ENCODE peak calls at places on chromosomes 1 and 21, in five cellular contexts. D, F, N, J and X are unnamed samples.

GRCh38 chr1:59866459-59866858 is 51.7 kb downstream of the HOOK1 start:
- DNase-seq in D (no peak), F (no peak), N (no peak), J (no peak), X (no peak)

GRCh38 chr21:18289876-18290275 is 45.2 kb downstream of the CHODL start:
- DNase-seq in D (no peak), F (no peak), N (no peak), J (no peak), X (no peak)

GRCh38 chr21:28229811-28230210 is 762.9 kb downstream of the LTN1 start:
- DNase-seq in D (no peak), F (no peak), N (no peak), J (no peak), X (no peak)

GRCh38 chr1:236522937-236523703 is 662 bp upstream of the LGALS8 start:
- DNase-seq in D (peak), F (no peak), N (no peak), J (peak), X (no peak)

GRCh38 chr1:111442457-111442856 is 6.6 kb downstream of the WDR77 start:
- DNase-seq in D (no peak), F (no peak), N (no peak), J (no peak), X (no peak)

GRCh38 chr21:26939532-26940181 is 27.2 kb downstream of the ADAMTS5 start:
- DNase-seq in D (peak), F (no peak), N (no peak), J (no peak), X (no peak)

GRCh38 chr1:108049083-108049819 is 84.3 kb upstream of the VAV3 start:
- DNase-seq in D (peak), F (no peak), N (no peak), J (no peak), X (peak)

GRCh38 chr1:117709398-117709797 is 103.5 kb downstream of the TENT5C start:
- DNase-seq in D (no peak), F (no peak), N (no peak), J (no peak), X (no peak)

GRCh38 chr1:21189906-21190500 is 13.3 kb upstream of the EIF4G3 start:
- DNase-seq in D (no peak), F (no peak), N (no peak), J (no peak), X (no peak)

GRCh38 chr1:19254416-19254815 is 2.8 kb downstream of the MRTO4 start:
- DNase-seq in D (no peak), F (no peak), N (no peak), J (no peak), X (no peak)

GRCh38 chr21:28884481-28884880 is 108.2 kb downstream of the LTN1 start:
- DNase-seq in D (no peak), F (no peak), N (no peak), J (no peak), X (no peak)

GRCh38 chr1:184395370-184395769 is 8.5 kb downstream of the C1orf21 start:
- DNase-seq in D (no peak), F (no peak), N (no peak), J (no peak), X (no peak)

GRCh38 chr1:243957141-243957540 is 93.9 kb upstream of the ZBTB18 start:
- DNase-seq in D (no peak), F (no peak), N (no peak), J (no peak), X (no peak)

GRCh38 chr1:222182641-222183040 is 365.3 kb downstream of the HHIPL2 start:
- DNase-seq in D (no peak), F (no peak), N (no peak), J (no peak), X (no peak)

GRCh38 chr1:9313576-9313975 is 20.9 kb downstream of the SPSB1 start:
- DNase-seq in D (no peak), F (no peak), N (no peak), J (no peak), X (no peak)

GRCh38 chr1:235038701-235039100 is 89.9 kb downstream of the TOMM20 start:
- DNase-seq in D (no peak), F (no peak), N (no peak), J (no peak), X (no peak)

GRCh38 chr1:211352985-211353515 is 26.4 kb downstream of the TRAF5 start:
- DNase-seq in D (no peak), F (no peak), N (peak), J (peak), X (no peak)

GRCh38 chr1:211349730-211350129 is 23.1 kb downstream of the TRAF5 start:
- DNase-seq in D (no peak), F (no peak), N (no peak), J (no peak), X (no peak)

GRCh38 chr1:211355873-211356272 is 29.2 kb downstream of the TRAF5 start:
- DNase-seq in D (no peak), F (no peak), N (no peak), J (no peak), X (no peak)

GRCh38 chr1:211353562-211354212 is 27.1 kb downstream of the TRAF5 start:
- DNase-seq in D (no peak), F (no peak), N (no peak), J (no peak), X (no peak)

DNA sequence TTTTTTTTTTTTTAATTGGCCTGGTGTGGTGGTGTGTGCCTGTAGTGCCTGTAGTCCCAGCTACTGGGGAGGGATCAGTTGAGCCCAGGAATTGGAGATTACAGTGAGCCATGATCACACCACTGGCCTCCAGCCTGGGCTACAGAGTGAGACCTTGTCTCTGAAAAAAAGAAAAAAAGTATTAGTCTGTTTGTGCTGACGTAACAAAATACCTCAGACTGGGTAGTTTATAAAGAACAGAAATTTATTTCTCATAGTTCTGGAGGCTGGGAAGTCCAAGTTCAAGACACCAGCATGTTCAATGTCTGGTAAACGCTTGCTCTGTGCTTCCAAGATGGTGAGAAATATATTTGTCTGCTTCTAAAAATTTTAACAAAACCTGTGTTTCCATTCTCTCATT is 25.8 kb downstream of the TRAF5 start:
- DNase-seq in D (no peak), F (no peak), N (no peak), J (no peak), X (no peak)
- H3K27ac ChIP-seq in D (no peak), F (no peak), N (no peak), J (no peak), X (no peak)

GRCh38 chr1:167631987-167632680 is 2.1 kb downstream of the RCSD1 start:
- DNase-seq in D (no peak), F (no peak), N (peak), J (no peak), X (no peak)

GRCh38 chr1:167628754-167629515 is 1.1 kb upstream of the RCSD1 start:
- DNase-seq in D (no peak), F (no peak), N (no peak), J (no peak), X (no peak)

GRCh38 chr1:167629681-167630567 is at the start of gene RCSD1:
- DNase-seq in D (peak), F (peak), N (peak), J (no peak), X (peak)

GRCh38 chr1:167631386-167631941 is 1.4 kb downstream of the RCSD1 start:
- DNase-seq in D (no peak), F (no peak), N (no peak), J (no peak), X (no peak)

GRCh38 chr1:167630568-167631385 is 745 bp downstream of the RCSD1 start:
- DNase-seq in D (no peak), F (no peak), N (peak), J (no peak), X (no peak)
- H3K27ac ChIP-seq in D (peak), F (no peak), N (peak), J (peak), X (no peak)

GRCh38 chr1:182120411-182121258 is 59.1 kb upstream of the ZNF648 start:
- DNase-seq in D (no peak), F (peak), N (no peak), J (peak), X (no peak)
- H3K27ac ChIP-seq in D (no peak), F (peak), N (no peak), J (peak), X (no peak)

DNA sequence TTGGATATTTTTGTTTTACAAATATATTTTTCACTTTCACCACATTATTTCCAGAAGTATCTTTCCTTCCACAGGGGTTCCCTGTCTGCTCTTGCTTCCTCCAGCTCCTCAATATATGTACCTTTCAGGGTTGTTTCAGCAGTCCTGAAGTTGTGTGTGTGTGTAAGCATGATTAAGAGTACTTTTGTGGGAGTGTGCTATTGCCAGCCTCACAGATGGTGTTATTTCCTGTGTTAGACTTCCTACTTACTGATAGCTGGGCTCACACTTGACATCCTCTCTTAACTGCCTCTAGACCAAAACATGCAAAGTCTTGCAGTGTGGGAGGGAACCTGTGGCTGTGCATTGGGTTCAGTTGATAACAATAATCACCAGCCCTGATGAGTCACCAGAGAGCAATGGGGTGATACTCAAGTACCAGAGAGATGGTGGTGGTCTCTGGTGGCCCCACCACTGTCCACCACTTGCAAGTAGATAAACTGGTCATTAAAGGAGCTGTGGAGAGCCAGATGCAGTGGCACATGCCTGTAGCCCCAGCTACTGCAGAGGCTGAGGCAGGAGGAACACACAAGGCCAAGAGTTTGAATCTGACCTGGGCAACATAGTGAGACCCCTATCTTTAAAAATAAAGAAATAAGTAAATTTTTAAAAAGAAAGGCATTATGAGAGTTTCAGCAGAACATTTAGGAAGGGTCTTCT is 126.7 kb downstream of the NR5A2 start:
- DNase-seq in D (no peak), F (no peak), N (peak), J (peak), X (no peak)
- H3K27ac ChIP-seq in D (no peak), F (no peak), N (no peak), J (peak), X (no peak)